ENCODE peak calls at places on chromosomes 13 and 19, in six cellular contexts. N, V, D, H, X and R are unnamed samples.
A peak's percentile ranks its signal among the peaks of the same experiment; 100 is the strongest.

GRCh38 chr13:73800011-73800410 is 334.2 kb downstream of the KLF12 start:
- DNase-seq in V (no peak), N (no peak), H (no peak), D (no peak), X (no peak), R (no peak)

GRCh38 chr19:17843428-17843827 is 4.4 kb downstream of the JAK3 start:
- DNase-seq in X (no peak), N (no peak), D (no peak), V (no peak), H (no peak), R (no peak)

GRCh38 chr13:110015253-110015652 is 228.9 kb upstream of the IRS2 start:
- DNase-seq in H (peak; percentile 56), V (no peak), X (peak; percentile 93), N (no peak), D (no peak), R (no peak)

GRCh38 chr13:96880419-96880818 is 113.9 kb downstream of the OXGR1 start:
- DNase-seq in V (no peak), H (no peak), D (no peak), X (no peak), N (no peak), R (no peak)

GRCh38 chr19:30096596-30097370 is 154.7 kb downstream of the URI1 start:
- DNase-seq in D (no peak), V (no peak), N (no peak), X (no peak), H (no peak), R (no peak)

GRCh38 chr19:39934584-39935233 is at the start of gene FCGBP:
- DNase-seq in X (no peak), H (no peak), D (no peak), V (no peak), N (no peak), R (no peak)

GRCh38 chr13:26721251-26721939 is 39.2 kb downstream of the GPR12 start:
- DNase-seq in V (no peak), X (no peak), N (no peak), H (no peak), D (no peak), R (no peak)

GRCh38 chr19:19446655-19447437 is 41.4 kb downstream of the GATAD2A start:
- DNase-seq in N (no peak), D (no peak), V (no peak), X (no peak), H (no peak), R (no peak)

GRCh38 chr19:7312816-7313215 is 18.6 kb upstream of the INSR start:
- DNase-seq in N (no peak), D (no peak), X (no peak), V (no peak), H (no peak), R (no peak)

GRCh38 chr19:30344446-30345425 is 27.4 kb upstream of the ZNF536 start:
- DNase-seq in D (no peak), X (peak; percentile 1), H (no peak), V (no peak), N (no peak), R (no peak)

GRCh38 chr13:104450006-104450405 is 1383.8 kb upstream of the SLC10A2 start:
- DNase-seq in N (no peak), X (no peak), V (no peak), H (no peak), D (no peak), R (no peak)

GRCh38 chr19:45825917-45826893 is 11.1 kb upstream of the RSPH6A start:
- DNase-seq in H (no peak), N (no peak), D (no peak), X (no peak), V (no peak), R (no peak)

DNA sequence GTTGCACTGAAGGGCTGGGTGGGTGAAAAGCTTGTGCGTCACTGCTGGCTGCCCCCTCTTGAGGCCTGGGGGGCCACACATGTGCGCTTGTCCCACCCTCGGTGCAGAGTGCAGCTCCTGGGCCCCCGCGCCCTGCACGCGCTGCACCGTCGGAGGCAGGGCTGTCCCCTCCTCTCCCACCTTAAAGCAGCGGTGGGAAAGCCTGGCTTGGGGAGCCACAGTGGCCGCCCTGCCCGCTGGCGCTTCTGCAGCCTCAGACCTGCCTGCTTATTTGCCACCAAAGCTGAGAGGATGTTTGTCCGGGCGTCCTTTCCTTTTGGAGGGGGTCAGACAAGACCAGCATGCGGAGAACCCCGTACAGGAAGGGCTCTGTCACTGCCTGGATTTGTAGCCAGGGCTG is 26.7 kb downstream of the PLEKHJ1 start:
- DNase-seq in N (no peak), V (no peak), D (no peak), X (no peak), H (no peak), R (no peak)
- H3K36me3 ChIP-seq in N (peaks cover 49% of the 10 kb centered on the region), V (peaks cover 75% of the 10 kb centered on the region), D (peaks cover 94% of the 10 kb centered on the region), X (peaks cover 5% of the 10 kb centered on the region), H (peaks cover 44% of the 10 kb centered on the region), R (peaks cover 48% of the 10 kb centered on the region)

DNA sequence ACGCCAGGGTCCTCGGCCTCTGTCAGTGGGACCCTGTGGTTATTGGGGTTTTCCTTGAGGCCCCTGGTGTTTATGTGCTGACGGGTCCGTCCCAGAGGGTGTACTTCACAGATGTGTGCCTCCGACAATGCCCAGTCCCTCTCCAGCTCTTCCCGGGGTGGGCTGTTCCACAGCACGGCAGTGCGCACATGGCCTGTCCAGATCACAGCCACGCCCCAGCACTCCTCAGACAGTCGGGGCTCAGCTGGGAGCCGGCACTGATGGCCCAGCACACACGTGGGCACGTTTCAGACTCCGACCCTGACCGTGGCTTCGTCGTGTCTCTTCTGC is 16.9 kb upstream of the F7 start:
- DNase-seq in V (no peak), X (no peak), N (no peak), D (no peak), H (no peak), R (no peak)
- H3K27ac ChIP-seq in V (no peak overlapping the region), X (no peak overlapping the region), N (no peak overlapping the region), D (no peak overlapping the region), H (no peak overlapping the region), R (no peak overlapping the region)

GRCh38 chr19:49860716-49861100 is 6.7 kb downstream of the PNKP start:
- DNase-seq in N (no peak), X (no peak), V (no peak), D (no peak), H (no peak), R (no peak)
- H3K9ac ChIP-seq in N (no peak overlapping the region), X (no peak overlapping the region), V (no peak overlapping the region), D (peak overlapping the region; percentile 77), H (no peak overlapping the region), R (no peak overlapping the region)

GRCh38 chr19:33316521-33317284 is 14.4 kb upstream of the CEBPA start:
- DNase-seq in V (no peak), H (no peak), N (no peak), X (peak; percentile 63), D (no peak), R (no peak)

GRCh38 chr19:33312065-33312464 is 9.7 kb upstream of the CEBPA start:
- DNase-seq in N (no peak), H (no peak), X (no peak), V (no peak), D (no peak), R (no peak)

GRCh38 chr19:33320636-33321035 is 18.3 kb upstream of the CEBPA start:
- DNase-seq in V (no peak), N (no peak), H (no peak), D (no peak), X (no peak), R (no peak)

GRCh38 chr19:33323093-33323820 is 20.9 kb upstream of the CEBPA start:
- DNase-seq in D (no peak), V (no peak), H (no peak), N (no peak), X (no peak), R (no peak)

DNA sequence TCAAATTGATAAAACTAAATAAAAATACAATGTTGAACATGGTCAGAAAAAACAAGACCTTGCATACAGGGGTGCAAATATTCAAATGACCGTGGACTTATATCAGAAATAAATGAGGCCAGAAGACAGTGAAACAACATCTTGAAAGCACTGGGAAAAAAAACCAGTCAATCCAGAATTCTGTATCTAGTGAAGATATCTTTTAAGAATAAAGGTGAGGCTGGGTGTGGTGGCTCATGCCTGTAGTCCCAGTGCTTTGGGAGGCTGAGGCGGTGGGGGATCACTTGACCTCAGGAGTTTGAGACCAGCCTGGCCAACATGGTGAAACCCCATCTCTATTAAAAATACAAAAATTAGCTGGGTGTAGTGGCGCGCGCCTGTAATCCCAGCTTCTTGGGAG is 15.2 kb upstream of the CEBPA start:
- DNase-seq in X (no peak), H (no peak), N (no peak), D (no peak), V (no peak), R (no peak)
- H3K36me3 ChIP-seq in X (no peaks in the 10 kb centered on the region), H (no peaks in the 10 kb centered on the region), N (no peaks in the 10 kb centered on the region), D (no peaks in the 10 kb centered on the region), V (no peaks in the 10 kb centered on the region), R (no peaks in the 10 kb centered on the region)

DNA sequence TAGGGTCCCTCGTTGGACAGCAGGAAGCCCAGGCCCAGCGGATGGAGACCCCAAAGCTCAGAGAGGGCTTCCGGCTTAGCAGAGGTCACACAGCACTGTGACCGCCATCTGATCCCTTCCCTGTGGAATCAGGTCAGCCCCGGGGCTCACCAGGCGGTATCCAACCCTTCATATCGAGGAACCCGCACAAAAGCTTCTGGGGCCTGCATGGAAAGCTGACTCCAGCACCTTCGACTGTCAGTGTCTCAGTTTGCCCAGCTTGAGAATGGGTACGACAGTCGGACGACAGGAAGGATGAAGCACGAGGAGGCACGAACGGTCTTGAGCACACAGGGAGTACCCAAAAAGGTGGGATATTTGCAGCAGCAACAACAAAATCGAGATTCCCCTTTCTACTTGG is 2.6 kb downstream of the TLE5 start:
- DNase-seq in V (no peak), X (no peak), D (no peak), H (no peak), N (no peak), R (no peak)
- H3K27ac ChIP-seq in V (no peak overlapping the region), X (no peak overlapping the region), D (no peak overlapping the region), H (no peak overlapping the region), N (no peak overlapping the region), R (no peak overlapping the region)

GRCh38 chr19:3434630-3435553 is 45.4 kb downstream of the SMIM24 start:
- DNase-seq in N (peak; percentile 94), H (peak; percentile 94), X (peak; percentile 90), V (peak; percentile 97), D (peak; percentile 96), R (peak; percentile 65)

GRCh38 chr19:3431760-3432397 is 48.4 kb downstream of the SMIM24 start:
- DNase-seq in D (no peak), X (no peak), N (no peak), V (no peak), H (no peak), R (no peak)

GRCh38 chr19:3433805-3434540 is 46.4 kb downstream of the SMIM24 start:
- DNase-seq in X (no peak), D (no peak), V (no peak), N (no peak), H (no peak), R (no peak)

DNA sequence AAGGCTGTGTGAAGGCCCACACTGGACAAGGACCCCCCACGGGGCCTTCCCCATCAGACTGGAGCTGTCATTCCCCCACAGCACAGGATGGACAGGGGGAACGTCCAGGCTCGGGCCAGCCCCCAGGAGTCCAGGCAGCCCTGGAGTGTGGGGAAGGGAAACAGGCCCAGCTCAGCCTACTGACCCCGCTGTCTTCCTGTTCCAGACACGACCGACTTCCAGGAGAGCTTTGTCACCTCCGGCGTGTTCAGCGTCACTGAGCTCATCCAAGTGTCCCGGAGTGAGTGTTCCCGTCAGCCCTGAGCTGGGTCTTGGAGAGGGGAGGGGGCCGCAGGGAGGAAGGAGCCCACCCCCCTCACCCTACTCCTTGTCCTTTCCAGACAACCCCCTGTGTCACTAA is 47.0 kb downstream of the SMIM24 start:
- DNase-seq in H (no peak), D (no peak), X (no peak), N (no peak), V (no peak), R (no peak)
- H3K9ac ChIP-seq in H (no peak overlapping the region), D (peak overlapping the region; percentile 54), X (no peak overlapping the region), N (no peak overlapping the region), V (no peak overlapping the region), R (no peak overlapping the region)